ENCODE peak calls at places on chromosomes 4 and X, in eight cellular contexts. Q is activated CD8-positive, alpha-beta memory T cell treated with anti-CD3 and anti-CD28 coated beads for 48 hours; U is SW480; B is KBM-7; L is HFFc6; S is fibroblast of mammary gland; K is memory B cell; V is EH. O is an unnamed sample.

GRCh38 chr4:140256335-140256734 is 102.4 kb upstream of the MAML3 start:
- DNase-seq in L (peak), K (no peak), V (peak), B (no peak), Q (no peak), U (peak), S (peak), O (peak)

GRCh38 chr4:43296946-43297528 is 404.5 kb downstream of the GRXCR1 start:
- DNase-seq in K (no peak), Q (no peak), B (no peak), L (no peak), V (no peak), S (no peak), U (no peak), O (no peak)

GRCh38 chrX:46737041-46737440 is 21.9 kb downstream of the SLC9A7 start:
- DNase-seq in V (peak), B (no peak), L (no peak), K (no peak), Q (no peak), S (no peak), U (no peak), O (no peak)

GRCh38 chr4:15182600-15183222 is 180.4 kb downstream of the CPEB2 start:
- DNase-seq in L (no peak), B (no peak), V (no peak), Q (no peak), U (no peak), S (peak), K (no peak), O (no peak)

GRCh38 chr4:158996669-158997074 is 106.2 kb upstream of the RAPGEF2 start:
- DNase-seq in V (peak), K (no peak), S (peak), B (no peak), Q (no peak), U (peak), L (peak), O (peak)

GRCh38 chrX:27893211-27893610 is 85.4 kb downstream of the MAGEB10 start:
- DNase-seq in Q (no peak), V (no peak), U (no peak), L (no peak), B (no peak), K (no peak), S (no peak), O (no peak)

GRCh38 chrX:150935466-150935865 is 37.0 kb upstream of the CD99L2 start:
- DNase-seq in K (no peak), U (no peak), V (peak), L (peak), B (no peak), Q (no peak), S (peak), O (no peak)

GRCh38 chr4:70613182-70613892 is 15.2 kb upstream of the ENAM start:
- DNase-seq in Q (no peak), L (no peak), U (no peak), S (no peak), B (no peak), V (no peak), K (no peak), O (no peak)

GRCh38 chr4:26751838-26752237 is 108.8 kb upstream of the STIM2 start:
- DNase-seq in U (no peak), S (no peak), V (no peak), B (no peak), K (no peak), Q (no peak), L (no peak), O (no peak)

GRCh38 chr4:39576268-39576667 is 49.0 kb upstream of the UGDH start:
- DNase-seq in V (peak), L (peak), B (no peak), K (no peak), U (no peak), Q (no peak), S (no peak), O (peak)

GRCh38 chr4:6689506-6689960 is 4.1 kb upstream of the S100P start:
- DNase-seq in B (no peak), Q (no peak), V (no peak), S (no peak), L (no peak), U (peak), K (no peak), O (no peak)

GRCh38 chr4:100895572-100896197 is 377.9 kb upstream of the EMCN start:
- DNase-seq in Q (no peak), L (no peak), B (no peak), K (no peak), V (peak), S (peak), U (no peak), O (no peak)

GRCh38 chr4:185945906-185946305 is 123.0 kb upstream of the TLR3 start:
- DNase-seq in L (no peak), K (no peak), S (no peak), U (no peak), V (no peak), B (no peak), Q (no peak), O (no peak)

GRCh38 chr4:102438396-102438795 is 62.8 kb upstream of the NFKB1 start:
- DNase-seq in U (no peak), S (peak), V (peak), K (no peak), Q (no peak), L (peak), B (no peak), O (no peak)

GRCh38 chr4:136306361-136306760 is 1225.9 kb downstream of the PCDH18 start:
- DNase-seq in K (no peak), U (no peak), L (no peak), S (no peak), B (no peak), V (no peak), Q (no peak), O (no peak)

GRCh38 chr4:61359301-61359700 is 159.2 kb downstream of the ADGRL3 start:
- DNase-seq in K (no peak), L (no peak), U (no peak), Q (no peak), B (no peak), S (no peak), V (no peak), O (no peak)

GRCh38 chr4:65918217-65918616 is 247.9 kb upstream of the EPHA5 start:
- DNase-seq in B (no peak), S (no peak), K (no peak), L (no peak), U (no peak), V (peak), Q (no peak), O (no peak)

GRCh38 chr4:1746265-1746691 is 25.0 kb downstream of the TACC3 start:
- DNase-seq in Q (peak), B (peak), V (peak), U (peak), L (peak), S (peak), K (peak), O (peak)

GRCh38 chrX:154373340-154374306 is 811 bp downstream of the FLNA start:
- DNase-seq in K (no peak), V (peak), B (peak), S (peak), L (peak), U (peak), Q (no peak), O (no peak)

GRCh38 chr4:3599951-3600350 is 67.7 kb upstream of the LRPAP1 start:
- DNase-seq in B (no peak), L (no peak), K (no peak), Q (no peak), S (no peak), U (no peak), V (no peak), O (no peak)

GRCh38 chrX:85004255-85004654 is 578 bp downstream of the APOOL start:
- DNase-seq in Q (no peak), U (peak), B (peak), S (peak), V (peak), L (no peak), K (no peak), O (no peak)

GRCh38 chr4:3317011-3317655 is 24.3 kb downstream of the RGS12 start:
- DNase-seq in S (no peak), Q (no peak), B (no peak), L (no peak), V (no peak), U (no peak), K (no peak), O (no peak)

GRCh38 chrX:47573334-47574095 is 8.7 kb upstream of the TIMP1 start:
- DNase-seq in U (no peak), S (peak), K (no peak), Q (no peak), B (peak), L (no peak), V (peak), O (peak)

GRCh38 chr4:169383724-169384123 is 113.0 kb upstream of the SH3RF1 start:
- DNase-seq in L (peak), V (peak), Q (no peak), B (no peak), U (no peak), S (peak), K (no peak), O (peak)

GRCh38 chr4:26321326-26322276 is 787 bp downstream of the RBPJ start:
- DNase-seq in B (peak), Q (peak), K (no peak), L (no peak), V (peak), S (no peak), U (peak), O (no peak)

GRCh38 chr4:134024251-134024650 is 177.3 kb downstream of the PABPC4L start:
- DNase-seq in K (no peak), B (peak), L (peak), S (peak), Q (no peak), U (peak), V (peak), O (no peak)

GRCh38 chr4:84547211-84547610 is 35.7 kb upstream of the CDS1 start:
- DNase-seq in U (no peak), B (no peak), V (no peak), L (no peak), K (no peak), S (peak), Q (no peak), O (no peak)

GRCh38 chrX:13790206-13791131 is 26.4 kb downstream of the GPM6B start:
- DNase-seq in K (no peak), B (no peak), U (no peak), Q (no peak), V (peak), S (peak), L (no peak), O (no peak)

GRCh38 chr4:114108869-114109268 is 129.4 kb upstream of the ARSJ start:
- DNase-seq in Q (no peak), L (peak), B (no peak), V (peak), K (no peak), U (peak), S (peak), O (no peak)

GRCh38 chr4:9384126-9384525 is 21.2 kb downstream of the USP17L30 start:
- DNase-seq in Q (no peak), S (no peak), L (no peak), U (peak), V (no peak), B (no peak), K (no peak), O (no peak)

GRCh38 chrX:143934542-143934941 is 50.7 kb downstream of the UBE2NL start:
- DNase-seq in S (no peak), V (no peak), Q (no peak), K (no peak), U (no peak), L (no peak), B (no peak), O (no peak)

O was measured in hepatic stellate cell.